ENCODE peak calls at places on chromosomes 4 and X, in eight cellular contexts. F is astrocyte of the hippocampus; K is stimulated activated CD4-positive, alpha-beta T cell treated with anti-CD3 and anti-CD28 coated beads, Interleukin-2, amount 100 ng/mL, for 48 hours; Y is tibial nerve; O is naive B cell; E is A172; X is hepatocyte; V is A549. Z is an unnamed sample.

GRCh38 chrX:104270916-104271512 is 16.3 kb upstream of the ESX1 start:
- DNase-seq in F (peak; percentile 49), K (peak; percentile 34), Y (peak; percentile 13), O (no peak), E (peak; percentile 2), X (peak; percentile 38), V (peak; percentile 58), Z (no peak)

GRCh38 chrX:140764401-140764919 is 54.9 kb downstream of the LINC00632 start:
- DNase-seq in F (peak; percentile 46), K (no peak), Y (no peak), O (no peak), E (no peak), X (peak; percentile 69), V (peak; percentile 44), Z (no peak)

GRCh38 chr4:150150545-150151156 is 72.4 kb downstream of the DCLK2 start:
- DNase-seq in F (no peak), K (no peak), Y (no peak), O (no peak), E (no peak), X (no peak), V (no peak), Z (no peak)

GRCh38 chrX:13688772-13689518 is at the start of gene RAB9A:
- DNase-seq in F (peak; percentile 90), K (peak; percentile 71), Y (peak; percentile 77), O (peak; percentile 71), E (peak; percentile 53), X (peak; percentile 88), V (peak; percentile 78), Z (peak; percentile 67)

GRCh38 chr4:44493924-44494323 is 45.3 kb upstream of the KCTD8 start:
- DNase-seq in F (peak; percentile 23), K (no peak), Y (no peak), O (no peak), E (peak; percentile 31), X (peak; percentile 49), V (peak; percentile 17), Z (no peak)

GRCh38 chr4:94298725-94299252 is 43.8 kb downstream of the HPGDS start:
- DNase-seq in F (no peak), K (no peak), Y (no peak), O (no peak), E (no peak), X (peak; percentile 46), V (no peak), Z (no peak)

GRCh38 chr4:118279328-118279727 is 73.5 kb downstream of the PRSS12 start:
- DNase-seq in F (peak; percentile 16), K (no peak), Y (no peak), O (no peak), E (no peak), X (no peak), V (no peak), Z (no peak)

GRCh38 chrX:153371256-153371655 is 29.9 kb downstream of the PNMA6E start:
- DNase-seq in F (peak; percentile 9), K (no peak), Y (no peak), O (no peak), E (no peak), X (no peak), V (no peak), Z (no peak)

GRCh38 chrX:119495734-119496520 is 27.7 kb downstream of the SLC25A5 start:
- DNase-seq in F (no peak), K (no peak), Y (no peak), O (no peak), E (no peak), X (no peak), V (peak; percentile 37), Z (no peak)

GRCh38 chr4:182271731-182272525 is 28.7 kb downstream of the TENM3 start:
- DNase-seq in F (no peak), K (no peak), Y (no peak), O (no peak), E (no peak), X (no peak), V (no peak), Z (no peak)

GRCh38 chr4:4866124-4866832 is 6.8 kb downstream of the MSX1 start:
- DNase-seq in F (no peak), K (no peak), Y (no peak), O (no peak), E (no peak), X (peak; percentile 35), V (no peak), Z (no peak)

GRCh38 chr4:113636877-113637276 is 124.7 kb downstream of the CAMK2D start:
- DNase-seq in F (peak; percentile 83), K (no peak), Y (no peak), O (peak; percentile 51), E (peak; percentile 68), X (no peak), V (no peak), Z (no peak)

GRCh38 chr4:165905405-165906027 is 32.5 kb downstream of the TLL1 start:
- DNase-seq in F (peak; percentile 6), K (no peak), Y (no peak), O (no peak), E (peak; percentile 55), X (no peak), V (peak; percentile 6), Z (no peak)

GRCh38 chr4:81580346-81581013 is 108.8 kb upstream of the RASGEF1B start:
- DNase-seq in F (no peak), K (no peak), Y (no peak), O (no peak), E (no peak), X (no peak), V (no peak), Z (no peak)

GRCh38 chr4:94332983-94333590 is 9.5 kb downstream of the HPGDS start:
- DNase-seq in F (no peak), K (no peak), Y (no peak), O (no peak), E (no peak), X (peak; percentile 23), V (peak; percentile 36), Z (no peak)

GRCh38 chrX:101550825-101551767 is 749 bp downstream of the ARMCX1 start:
- DNase-seq in F (peak; percentile 68), K (no peak), Y (peak; percentile 30), O (no peak), E (peak; percentile 0), X (peak; percentile 64), V (no peak), Z (no peak)

GRCh38 chr4:64756016-64756415 is 346.8 kb upstream of the TECRL start:
- DNase-seq in F (no peak), K (no peak), Y (no peak), O (no peak), E (peak; percentile 55), X (no peak), V (no peak), Z (no peak)

GRCh38 chr4:84870398-84871163 is 95.9 kb downstream of the WDFY3 start:
- DNase-seq in F (peak; percentile 84), K (no peak), Y (no peak), O (no peak), E (peak; percentile 87), X (peak; percentile 40), V (peak; percentile 27), Z (no peak)

GRCh38 chr4:154643493-154643892 is 31.0 kb upstream of the FGG start:
- DNase-seq in F (no peak), K (no peak), Y (no peak), O (no peak), E (peak; percentile 8), X (no peak), V (no peak), Z (no peak)

GRCh38 chrX:49932786-49933185 is 10.4 kb downstream of the CLCN5 start:
- DNase-seq in F (no peak), K (no peak), Y (no peak), O (no peak), E (no peak), X (no peak), V (no peak), Z (no peak)

Z was measured in NCI-H1048.